ENCODE peak calls at places on chromosomes 6 and 20, in eight cellular contexts. P is globus pallidus; Y is heart right ventricle; L is WTC11; R is CD4-positive, CD25-positive, alpha-beta regulatory T cell; N is GM06990; U is T-helper 22 cell; Z is cardiac fibroblast. C is an unnamed sample.

GRCh38 chr20:11880694-11881093 is 37.0 kb upstream of the BTBD3 start:
- DNase-seq in P (no peak), Y (no peak), L (no peak), R (no peak), N (no peak), U (no peak), Z (no peak), C (no peak)

GRCh38 chr6:133033263-133033662 is 207.9 kb upstream of the EYA4 start:
- DNase-seq in P (no peak), Y (no peak), L (no peak), R (no peak), N (no peak), U (no peak), Z (no peak), C (no peak)

GRCh38 chr20:57772349-57772964 is 62.6 kb upstream of the PMEPA1 start:
- DNase-seq in P (no peak), Y (no peak), L (peak), R (peak), N (no peak), U (no peak), Z (peak), C (peak)

GRCh38 chr6:137571854-137572253 is 77.7 kb upstream of the OLIG3 start:
- DNase-seq in P (no peak), Y (no peak), L (peak), R (peak), N (peak), U (peak), Z (peak), C (peak)

GRCh38 chr20:36852187-36852586 is 23.8 kb upstream of the TLDC2 start:
- DNase-seq in P (peak), Y (peak), L (no peak), R (no peak), N (peak), U (no peak), Z (no peak), C (no peak)

GRCh38 chr6:119463081-119463626 is 113.6 kb upstream of the MAN1A1 start:
- DNase-seq in P (no peak), Y (no peak), L (no peak), R (peak), N (peak), U (no peak), Z (no peak), C (no peak)

GRCh38 chr20:62047666-62048345 is 17.9 kb downstream of the TAF4 start:
- DNase-seq in P (no peak), Y (no peak), L (peak), R (no peak), N (no peak), U (no peak), Z (no peak), C (no peak)

GRCh38 chr6:14072084-14072483 is 45.5 kb upstream of the CD83 start:
- DNase-seq in P (no peak), Y (no peak), L (no peak), R (no peak), N (no peak), U (no peak), Z (no peak), C (no peak)

GRCh38 chr20:45257711-45258110 is 3.3 kb upstream of the SLPI start:
- DNase-seq in P (no peak), Y (no peak), L (no peak), R (no peak), N (no peak), U (no peak), Z (no peak), C (no peak)

GRCh38 chr20:33664762-33665144 is 2.0 kb upstream of the ACTL10 start:
- DNase-seq in P (no peak), Y (no peak), L (no peak), R (no peak), N (no peak), U (no peak), Z (no peak), C (peak)

GRCh38 chr6:97644353-97644752 is 361.3 kb upstream of the MMS22L start:
- DNase-seq in P (no peak), Y (no peak), L (no peak), R (no peak), N (no peak), U (no peak), Z (no peak), C (no peak)

GRCh38 chr6:119672725-119673124 is 323.2 kb upstream of the MAN1A1 start:
- DNase-seq in P (no peak), Y (no peak), L (no peak), R (no peak), N (no peak), U (no peak), Z (no peak), C (no peak)

GRCh38 chr20:10307359-10307735 is 88.7 kb downstream of the SNAP25 start:
- DNase-seq in P (no peak), Y (no peak), L (no peak), R (no peak), N (no peak), U (no peak), Z (peak), C (no peak)

GRCh38 chr20:56989516-56989915 is 276.9 kb downstream of the BMP7 start:
- DNase-seq in P (no peak), Y (no peak), L (no peak), R (no peak), N (no peak), U (no peak), Z (no peak), C (no peak)

GRCh38 chr6:18432180-18432579 is 45.0 kb downstream of the RNF144B start:
- DNase-seq in P (no peak), Y (no peak), L (no peak), R (no peak), N (no peak), U (no peak), Z (peak), C (no peak)

GRCh38 chr20:32574296-32575226 is 10.6 kb downstream of the NOL4L start:
- DNase-seq in P (no peak), Y (no peak), L (no peak), R (peak), N (no peak), U (no peak), Z (peak), C (peak)

GRCh38 chr6:89462503-89462902 is 29.6 kb downstream of the ANKRD6 start:
- DNase-seq in P (no peak), Y (no peak), L (no peak), R (no peak), N (no peak), U (no peak), Z (no peak), C (no peak)

GRCh38 chr6:140029551-140029950 is 655.1 kb upstream of the CITED2 start:
- DNase-seq in P (no peak), Y (no peak), L (no peak), R (no peak), N (no peak), U (no peak), Z (no peak), C (no peak)

GRCh38 chr20:23205221-23205620 is 119.1 kb upstream of the CD93 start:
- DNase-seq in P (peak), Y (no peak), L (no peak), R (no peak), N (no peak), U (no peak), Z (no peak), C (no peak)

GRCh38 chr6:53919881-53920360 is 125.1 kb downstream of the LRRC1 start:
- DNase-seq in P (no peak), Y (no peak), L (no peak), R (no peak), N (no peak), U (no peak), Z (no peak), C (no peak)

GRCh38 chr20:50306478-50307423 is 116.1 kb downstream of the CEBPB start:
- DNase-seq in P (no peak), Y (no peak), L (no peak), R (no peak), N (no peak), U (no peak), Z (no peak), C (no peak)

GRCh38 chr20:50049442-50050026 is 63.4 kb downstream of the UBE2V1 start:
- DNase-seq in P (no peak), Y (no peak), L (no peak), R (no peak), N (peak), U (no peak), Z (no peak), C (no peak)

GRCh38 chr6:155604991-155605390 is 149.4 kb upstream of the NOX3 start:
- DNase-seq in P (no peak), Y (no peak), L (no peak), R (no peak), N (no peak), U (no peak), Z (peak), C (no peak)

GRCh38 chr6:133207754-133208153 is 33.4 kb upstream of the EYA4 start:
- DNase-seq in P (no peak), Y (no peak), L (no peak), R (no peak), N (no peak), U (no peak), Z (no peak), C (no peak)

GRCh38 chr6:90175627-90176538 is 120.8 kb downstream of the BACH2 start:
- DNase-seq in P (no peak), Y (no peak), L (no peak), R (peak), N (no peak), U (no peak), Z (no peak), C (no peak)

GRCh38 chr6:28489366-28490190 is 26.0 kb downstream of the GPX6 start:
- DNase-seq in P (peak), Y (no peak), L (peak), R (peak), N (peak), U (no peak), Z (peak), C (peak)

GRCh38 chr6:52020961-52021570 is 66.3 kb downstream of the PKHD1 start:
- DNase-seq in P (peak), Y (no peak), L (no peak), R (peak), N (no peak), U (no peak), Z (peak), C (peak)

GRCh38 chr20:45817652-45818194 is 5.3 kb downstream of the UBE2C start:
- DNase-seq in P (no peak), Y (no peak), L (no peak), R (no peak), N (no peak), U (no peak), Z (peak), C (no peak)

GRCh38 chr6:137711929-137712328 is 155.1 kb upstream of the TNFAIP3 start:
- DNase-seq in P (no peak), Y (no peak), L (no peak), R (no peak), N (no peak), U (no peak), Z (no peak), C (no peak)

GRCh38 chr20:44324343-44324742 is 12.5 kb upstream of the R3HDML start:
- DNase-seq in P (no peak), Y (no peak), L (no peak), R (no peak), N (no peak), U (no peak), Z (no peak), C (peak)

GRCh38 chr6:110690916-110691315 is 124.4 kb downstream of the CDK19 start:
- DNase-seq in P (no peak), Y (no peak), L (no peak), R (no peak), N (no peak), U (no peak), Z (no peak), C (no peak)

GRCh38 chr6:47792216-47792733 is 10.4 kb downstream of the OPN5 start:
- DNase-seq in P (no peak), Y (no peak), L (no peak), R (no peak), N (no peak), U (no peak), Z (no peak), C (no peak)

GRCh38 chr20:10555865-10556308 is 117.9 kb downstream of the JAG1 start:
- DNase-seq in P (no peak), Y (no peak), L (no peak), R (no peak), N (no peak), U (no peak), Z (peak), C (no peak)

GRCh38 chr20:53660078-53660909 is 66.7 kb upstream of the ZNF217 start:
- DNase-seq in P (no peak), Y (peak), L (peak), R (peak), N (peak), U (no peak), Z (peak), C (no peak)

GRCh38 chr20:25009218-25010145 is 16.9 kb upstream of the APMAP start:
- DNase-seq in P (no peak), Y (no peak), L (no peak), R (no peak), N (no peak), U (no peak), Z (no peak), C (no peak)

GRCh38 chr20:7147220-7147601 is 379.7 kb downstream of the BMP2 start:
- DNase-seq in P (no peak), Y (no peak), L (no peak), R (no peak), N (no peak), U (no peak), Z (no peak), C (no peak)

GRCh38 chr6:34484899-34485298 is 19.0 kb downstream of the PACSIN1 start:
- DNase-seq in P (no peak), Y (no peak), L (no peak), R (peak), N (peak), U (peak), Z (no peak), C (peak)

GRCh38 chr6:69861986-69862385 is 4.4 kb upstream of the COL19A1 start:
- DNase-seq in P (no peak), Y (no peak), L (no peak), R (no peak), N (no peak), U (no peak), Z (no peak), C (no peak)

GRCh38 chr6:78483546-78483945 is 383.8 kb upstream of the IRAK1BP1 start:
- DNase-seq in P (no peak), Y (no peak), L (no peak), R (no peak), N (no peak), U (no peak), Z (no peak), C (no peak)

C was measured in K562.